ENCODE peak calls at places on chromosomes 6 and 20, in eight cellular contexts. K is iris pigment epithelial cell, U is EL, Y is GM04504, P is brain microvascular endothelial cell, J is nucleus accumbens, V is Calu3, W is HEK293T. F is an unnamed sample.

GRCh38 chr6:33771342-33772113 is 17.4 kb downstream of the LEMD2 start:
- DNase-seq in V (peak; percentile 69), J (peak; percentile 51), W (peak; percentile 85), P (peak; percentile 94), K (peak; percentile 99), U (peak; percentile 99), Y (peak; percentile 97), F (peak; percentile 80)

GRCh38 chr6:52515219-52515960 is 61.5 kb downstream of the TRAM2 start:
- DNase-seq in U (peak; percentile 53), P (no peak), V (no peak), W (no peak), Y (no peak), K (peak; percentile 71), J (no peak), F (no peak)

GRCh38 chr20:23823621-23824324 is 2.8 kb downstream of the CST2 start:
- DNase-seq in W (no peak), V (no peak), U (no peak), K (no peak), P (no peak), Y (no peak), J (no peak), F (no peak)

GRCh38 chr6:103404799-103405198 is 1454.9 kb downstream of the HACE1 start:
- DNase-seq in K (no peak), P (no peak), W (no peak), Y (no peak), J (no peak), V (no peak), U (no peak), F (no peak)

GRCh38 chr6:53866231-53866630 is 71.4 kb downstream of the LRRC1 start:
- DNase-seq in P (peak; percentile 14), Y (no peak), U (no peak), V (no peak), K (no peak), J (no peak), W (no peak), F (no peak)

GRCh38 chr6:168852336-168852884 is 401.2 kb downstream of the THBS2 start:
- DNase-seq in W (no peak), U (peak; percentile 16), V (no peak), J (no peak), P (no peak), Y (no peak), K (no peak), F (peak; percentile 82)

GRCh38 chr20:4113996-4114603 is 98.7 kb upstream of the RNF24 start:
- DNase-seq in W (no peak), V (no peak), P (no peak), K (no peak), J (no peak), U (no peak), Y (no peak), F (no peak)

GRCh38 chr6:3231213-3232016 is 4.0 kb upstream of the TUBB2B start:
- DNase-seq in W (peak; percentile 72), P (peak; percentile 67), V (peak; percentile 81), Y (no peak), K (peak; percentile 83), J (peak; percentile 71), U (peak; percentile 80), F (peak; percentile 60)

GRCh38 chr6:15663057-15663638 is 320 bp upstream of the DTNBP1 start:
- DNase-seq in K (peak; percentile 63), Y (peak; percentile 44), P (peak; percentile 28), V (peak; percentile 82), U (peak; percentile 78), W (peak; percentile 94), J (no peak), F (peak; percentile 75)

GRCh38 chr20:62412194-62413024 is 5.3 kb upstream of the CABLES2 start:
- DNase-seq in P (no peak), U (no peak), J (no peak), V (no peak), W (no peak), K (no peak), Y (no peak), F (no peak)